ENCODE peak calls at places on chromosomes 5 and 9, in seven cellular contexts. E is OCI-LY7, W is vagina, J is body of pancreas, M is small intestine, Y is tibial artery, L is mucosa of descending colon. I is an unnamed sample.

GRCh38 chr9:16985559-16986348 is 115.3 kb upstream of the BNC2 start:
- DNase-seq in E (no peak), W (no peak), J (no peak), M (no peak), Y (peak; percentile 95), L (no peak), I (no peak)

GRCh38 chr5:160657622-160658458 is 194.2 kb downstream of the ATP10B start:
- DNase-seq in E (no peak), W (no peak), J (no peak), M (peak; percentile 95), Y (no peak), L (no peak), I (no peak)

GRCh38 chr5:53337827-53338226 is 142.6 kb upstream of the FST start:
- DNase-seq in E (no peak), W (no peak), J (no peak), M (no peak), Y (no peak), L (no peak), I (no peak)

GRCh38 chr9:32525506-32525905 is 490 bp downstream of the RIGI start:
- DNase-seq in E (no peak), W (no peak), J (no peak), M (peak; percentile 79), Y (no peak), L (no peak), I (no peak)

GRCh38 chr5:63053019-63053638 is 474.5 kb downstream of the LRRC70 start:
- DNase-seq in E (no peak), W (no peak), J (peak; percentile 63), M (no peak), Y (peak; percentile 63), L (no peak), I (peak; percentile 33)

GRCh38 chr5:5572983-5573797 is 150.7 kb downstream of the ICE1 start:
- DNase-seq in E (no peak), W (no peak), J (no peak), M (no peak), Y (no peak), L (no peak), I (no peak)

GRCh38 chr9:94887721-94888120 is 161.2 kb downstream of the AOPEP start:
- DNase-seq in E (no peak), W (no peak), J (no peak), M (no peak), Y (no peak), L (no peak), I (no peak)

GRCh38 chr5:11609570-11610322 is 294.5 kb downstream of the CTNND2 start:
- DNase-seq in E (no peak), W (no peak), J (no peak), M (peak; percentile 1), Y (no peak), L (no peak), I (no peak)

GRCh38 chr5:146906803-146907202 is 28.2 kb upstream of the PPP2R2B start:
- DNase-seq in E (no peak), W (no peak), J (no peak), M (no peak), Y (no peak), L (no peak), I (no peak)

GRCh38 chr9:27369591-27369990 is 72.6 kb upstream of the EQTN start:
- DNase-seq in E (no peak), W (no peak), J (no peak), M (no peak), Y (no peak), L (no peak), I (no peak)

GRCh38 chr9:100425758-100426157 is 1.2 kb upstream of the MSANTD3 start:
- DNase-seq in E (no peak), W (no peak), J (no peak), M (no peak), Y (no peak), L (no peak), I (no peak)

GRCh38 chr5:135493406-135494180 is 41.4 kb upstream of the TIFAB start:
- DNase-seq in E (no peak), W (peak; percentile 93), J (no peak), M (no peak), Y (peak; percentile 58), L (no peak), I (no peak)

GRCh38 chr9:79985276-79985675 is 413.5 kb downstream of the TLE4 start:
- DNase-seq in E (no peak), W (no peak), J (no peak), M (no peak), Y (no peak), L (no peak), I (no peak)

GRCh38 chr9:34547960-34548603 is 25.3 kb upstream of the ENHO start:
- DNase-seq in E (peak; percentile 18), W (no peak), J (peak; percentile 82), M (peak; percentile 53), Y (peak; percentile 81), L (peak; percentile 80), I (no peak)

GRCh38 chr5:72066658-72067057 is 40.6 kb upstream of the MAP1B start:
- DNase-seq in E (no peak), W (no peak), J (no peak), M (no peak), Y (no peak), L (no peak), I (no peak)

GRCh38 chr9:71911908-71912325 is 478 bp downstream of the C9orf85 start:
- DNase-seq in E (no peak), W (no peak), J (no peak), M (no peak), Y (no peak), L (no peak), I (peak; percentile 53)

GRCh38 chr9:95096381-95096780 is 221.1 kb downstream of the FANCC start:
- DNase-seq in E (no peak), W (no peak), J (no peak), M (no peak), Y (no peak), L (no peak), I (no peak)

DNA sequence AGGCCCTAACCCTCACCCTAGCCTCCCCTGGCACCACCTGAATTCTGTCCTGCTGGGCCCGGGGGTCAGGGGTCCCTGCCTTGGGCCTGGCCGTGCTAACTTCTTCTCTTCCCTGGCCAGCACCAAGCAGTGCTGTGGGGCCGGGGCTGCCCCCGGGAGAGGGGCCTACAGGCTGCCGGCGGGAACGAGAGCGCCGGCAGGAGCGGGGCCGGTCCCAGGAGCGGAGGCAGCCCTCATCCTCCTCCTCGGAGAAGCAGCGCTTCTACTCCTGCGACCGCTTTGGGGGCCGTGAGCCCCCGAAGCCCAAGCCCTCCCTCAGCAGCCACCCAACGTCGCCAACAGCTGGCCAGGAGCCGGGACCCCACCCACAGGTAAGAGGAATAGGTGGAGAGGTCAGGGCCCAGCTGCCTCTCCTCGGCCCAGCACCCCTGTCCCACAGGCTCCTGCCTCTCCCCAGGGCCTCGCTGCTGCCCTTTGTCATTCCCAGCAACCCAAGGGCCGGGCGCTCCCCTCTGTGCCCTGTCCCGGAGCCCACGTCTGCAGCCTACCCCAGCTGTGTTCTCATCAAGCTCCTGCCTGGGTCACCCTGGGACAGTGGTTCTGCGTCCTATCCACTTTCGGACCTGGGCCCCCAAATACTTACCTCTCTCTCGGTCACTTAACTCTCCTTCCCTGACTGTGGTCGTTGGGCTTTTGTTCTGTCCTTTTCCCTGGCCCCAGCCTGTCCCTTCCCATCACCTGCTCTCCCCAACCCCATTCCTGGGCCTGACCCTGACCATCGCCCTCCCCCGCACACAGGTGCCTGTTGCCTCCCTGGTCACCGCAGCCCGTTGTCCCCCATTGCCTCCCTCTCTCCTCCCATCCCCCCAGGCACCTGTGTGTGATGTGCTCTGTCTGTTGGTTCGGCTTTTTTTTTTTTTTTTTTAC is 243.2 kb downstream of the CACNA1B start:
- DNase-seq in E (no peak), W (no peak), J (no peak), M (no peak), Y (no peak), L (no peak), I (peak; percentile 14)
- H3K9me3 ChIP-seq in E (peaks cover 14% of the 10 kb centered on the region), W (no peaks in the 10 kb centered on the region), J (no peaks in the 10 kb centered on the region), M (no peaks in the 10 kb centered on the region), Y (no peaks in the 10 kb centered on the region), L (no peaks in the 10 kb centered on the region), I (no peaks in the 10 kb centered on the region)

DNA sequence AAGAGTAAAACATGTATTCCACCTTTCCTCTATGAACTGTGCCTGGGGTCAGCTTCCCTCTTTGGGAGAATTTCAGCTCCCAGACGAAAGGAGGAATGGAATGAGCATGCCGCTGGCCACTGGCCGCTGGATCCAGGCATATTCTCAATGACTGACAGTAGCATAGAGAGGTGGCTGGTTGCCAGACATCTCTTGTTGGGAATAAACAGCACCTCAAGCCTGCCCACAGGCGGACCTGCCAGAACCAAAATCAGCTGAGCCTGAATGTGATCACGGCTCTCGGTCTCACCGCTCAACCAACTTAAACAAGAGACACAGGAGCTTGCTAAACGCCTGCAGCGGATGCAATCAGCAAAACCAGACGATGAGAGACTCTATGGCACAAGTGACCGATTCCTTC is 20.6 kb downstream of the TBC1D9B start:
- DNase-seq in E (no peak), W (no peak), J (no peak), M (no peak), Y (no peak), L (no peak), I (no peak)
- H3K9me3 ChIP-seq in E (peaks cover 26% of the 10 kb centered on the region), W (peaks cover 7% of the 10 kb centered on the region), J (no peaks in the 10 kb centered on the region), M (no peaks in the 10 kb centered on the region), Y (peaks cover 16% of the 10 kb centered on the region), L (peaks cover 12% of the 10 kb centered on the region), I (no peaks in the 10 kb centered on the region)

GRCh38 chr9:99012957-99013512 is 69.3 kb downstream of the COL15A1 start:
- DNase-seq in E (no peak), W (no peak), J (no peak), M (no peak), Y (no peak), L (no peak), I (no peak)
- H3K9me3 ChIP-seq in E (peaks cover 41% of the 10 kb centered on the region), W (no peaks in the 10 kb centered on the region), J (no peaks in the 10 kb centered on the region), M (no peaks in the 10 kb centered on the region), Y (no peaks in the 10 kb centered on the region), L (peaks cover 10% of the 10 kb centered on the region), I (peaks cover 20% of the 10 kb centered on the region)

DNA sequence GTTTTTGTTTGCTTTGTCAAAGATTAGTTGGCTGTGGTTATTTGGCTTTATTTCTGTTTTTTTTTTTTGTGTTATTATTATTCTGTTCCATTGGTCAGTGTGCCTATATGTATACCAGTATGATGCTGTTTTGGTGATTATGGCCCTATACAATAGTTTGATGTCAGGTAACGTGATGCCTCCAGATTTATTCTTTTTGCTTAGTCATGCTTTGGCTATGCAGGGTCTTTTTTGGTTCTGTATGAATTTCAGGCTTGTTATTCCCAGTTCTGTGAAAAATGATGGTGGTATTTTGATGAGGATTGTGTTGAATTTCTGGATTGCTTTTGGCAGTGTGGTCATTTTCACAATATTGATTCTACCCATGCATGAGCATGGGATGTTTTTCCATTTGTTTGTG is 312.8 kb downstream of the TAF11L14 start:
- DNase-seq in E (no peak), W (no peak), J (no peak), M (no peak), Y (no peak), L (no peak), I (no peak)
- H3K9me3 ChIP-seq in E (no peaks in the 10 kb centered on the region), W (no peaks in the 10 kb centered on the region), J (no peaks in the 10 kb centered on the region), M (peaks cover 2% of the 10 kb centered on the region), Y (peaks cover 5% of the 10 kb centered on the region), L (peaks cover 16% of the 10 kb centered on the region), I (no peaks in the 10 kb centered on the region)

I was measured in left lung.